ENCODE peak calls at places on chromosomes 2 and 18, in seven cellular contexts. X, O, N, J, U, R and Z are unnamed samples. For H3K36me3, the result is how much of the 10 kb centered on the place peaks cover.

GRCh38 chr2:47198985-47199451 is 43.9 kb upstream of the STPG4 start:
- DNase-seq in J (no peak), X (no peak), N (peak), R (no peak), O (no peak), U (no peak), Z (no peak)

GRCh38 chr2:166784296-166784946 is 103.9 kb upstream of the XIRP2 start:
- DNase-seq in X (no peak), U (no peak), O (no peak), R (no peak), J (no peak), N (no peak), Z (no peak)

GRCh38 chr18:69819460-69819859 is 128.2 kb downstream of the CD226 start:
- DNase-seq in O (no peak), J (no peak), R (no peak), U (no peak), N (no peak), X (no peak), Z (no peak)

GRCh38 chr2:143261986-143262784 is 133.0 kb downstream of the ARHGAP15 start:
- DNase-seq in J (no peak), U (no peak), R (no peak), X (no peak), N (no peak), O (peak), Z (peak)

GRCh38 chr2:229231469-229231868 is 39.6 kb downstream of the PID1 start:
- DNase-seq in X (no peak), O (no peak), J (no peak), R (no peak), N (no peak), U (no peak), Z (no peak)

GRCh38 chr2:179352181-179352580 is 87.5 kb upstream of the SESTD1 start:
- DNase-seq in J (no peak), X (no peak), R (no peak), U (no peak), O (no peak), N (no peak), Z (no peak)

GRCh38 chr18:323253-323622 is 55.4 kb upstream of the THOC1 start:
- DNase-seq in J (no peak), U (no peak), O (no peak), X (no peak), R (no peak), N (no peak), Z (no peak)

GRCh38 chr2:169828141-169828811 is 1.0 kb downstream of the UBR3 start:
- DNase-seq in R (no peak), U (peak), X (no peak), J (peak), N (peak), O (peak), Z (no peak)

GRCh38 chr2:54603357-54603756 is 120.1 kb upstream of the EML6 start:
- DNase-seq in N (no peak), J (no peak), R (no peak), O (no peak), U (no peak), X (no peak), Z (no peak)

GRCh38 chr2:75587954-75588587 is 27.3 kb upstream of the EVA1A start:
- DNase-seq in R (no peak), N (no peak), O (no peak), J (no peak), X (no peak), U (no peak), Z (no peak)

GRCh38 chr2:238523158-238524110 is 96.7 kb downstream of the ASB1 start:
- DNase-seq in J (peak), R (no peak), U (peak), X (peak), N (peak), O (no peak), Z (no peak)

GRCh38 chr2:163737563-163737962 is 1.8 kb upstream of the FIGN start:
- DNase-seq in N (no peak), R (no peak), O (no peak), J (no peak), U (no peak), X (no peak), Z (no peak)

GRCh38 chr2:236318401-236318800 is 54.2 kb upstream of the ASB18 start:
- DNase-seq in U (no peak), X (no peak), R (no peak), N (no peak), O (no peak), J (no peak), Z (no peak)

GRCh38 chr2:218570850-218571249 is 2.2 kb downstream of the CNOT9 start:
- DNase-seq in U (no peak), J (no peak), R (no peak), O (no peak), N (peak), X (no peak), Z (no peak)
- H3K4me3 ChIP-seq in U (peak), J (no peak), R (no peak), O (no peak), N (peak), X (no peak), Z (no peak)

GRCh38 chr2:72886505-72887031 is 640 bp upstream of the SPR start:
- DNase-seq in U (no peak), O (no peak), X (no peak), J (no peak), N (no peak), R (no peak), Z (no peak)
- H3K36me3 ChIP-seq in U (under half), O (under half), X (under half), J (under half), N (under half), R (under half), Z (under half)

DNA sequence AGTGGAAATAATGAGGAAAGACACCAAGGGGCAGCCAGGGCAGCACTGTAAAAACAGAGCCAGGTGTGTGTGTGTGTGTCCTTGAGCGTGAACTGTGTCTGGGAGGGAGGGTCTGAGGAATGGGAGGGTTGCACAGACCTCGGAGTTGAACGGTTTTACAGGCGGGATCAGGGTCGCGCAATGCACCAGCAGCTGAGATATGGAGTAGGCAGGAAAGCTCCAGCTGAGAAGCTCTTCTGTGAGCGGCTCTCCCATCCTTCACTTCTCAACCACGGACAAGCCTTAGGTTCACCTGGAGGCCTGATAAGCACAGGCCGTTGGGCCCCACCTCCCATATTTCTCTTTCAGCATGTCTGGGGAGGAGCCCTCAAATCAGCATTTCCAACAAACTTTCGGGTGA is 12.1 kb downstream of the SERTAD2 start:
- DNase-seq in U (no peak), N (no peak), O (no peak), R (no peak), J (no peak), X (no peak), Z (no peak)
- H3K27ac ChIP-seq in U (no peak), N (peak), O (no peak), R (no peak), J (no peak), X (no peak), Z (no peak)

GRCh38 chr2:119681868-119682220 is 2.8 kb downstream of the TMEM177 start:
- DNase-seq in R (no peak), N (no peak), J (no peak), U (no peak), O (no peak), X (no peak), Z (no peak)

GRCh38 chr2:119683074-119683716 is 4.2 kb downstream of the TMEM177 start:
- DNase-seq in X (no peak), O (no peak), U (no peak), R (no peak), J (no peak), N (no peak), Z (peak)

GRCh38 chr2:119682578-119682977 is 3.6 kb downstream of the TMEM177 start:
- DNase-seq in R (no peak), J (no peak), U (no peak), O (no peak), N (no peak), X (no peak), Z (peak)

GRCh38 chr2:119683717-119684443 is 4.9 kb downstream of the TMEM177 start:
- DNase-seq in X (no peak), J (no peak), N (peak), O (no peak), R (no peak), U (peak), Z (peak)

DNA sequence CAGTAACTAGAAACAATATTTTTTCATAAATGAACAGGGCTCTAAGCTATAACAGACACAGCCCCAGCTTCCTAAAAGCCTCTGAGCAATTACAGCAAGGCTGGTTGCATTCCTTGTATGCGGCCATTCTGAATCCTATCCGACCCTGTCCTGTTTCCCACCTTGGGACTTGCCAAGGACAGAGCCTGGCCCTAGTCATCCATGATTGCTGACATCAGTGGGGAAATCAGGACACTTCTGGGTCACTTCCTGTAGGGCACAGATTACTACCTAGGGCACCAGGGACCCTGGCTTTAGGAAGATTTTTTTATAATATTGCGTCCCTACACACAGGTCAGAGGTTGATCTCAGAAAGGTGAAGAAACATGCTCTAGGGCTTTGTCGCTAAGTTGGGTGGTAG is 5.6 kb downstream of the TMEM177 start:
- DNase-seq in X (no peak), O (no peak), R (no peak), N (no peak), J (no peak), U (no peak), Z (no peak)
- H3K4me3 ChIP-seq in X (no peak), O (no peak), R (no peak), N (no peak), J (no peak), U (no peak), Z (no peak)

DNA sequence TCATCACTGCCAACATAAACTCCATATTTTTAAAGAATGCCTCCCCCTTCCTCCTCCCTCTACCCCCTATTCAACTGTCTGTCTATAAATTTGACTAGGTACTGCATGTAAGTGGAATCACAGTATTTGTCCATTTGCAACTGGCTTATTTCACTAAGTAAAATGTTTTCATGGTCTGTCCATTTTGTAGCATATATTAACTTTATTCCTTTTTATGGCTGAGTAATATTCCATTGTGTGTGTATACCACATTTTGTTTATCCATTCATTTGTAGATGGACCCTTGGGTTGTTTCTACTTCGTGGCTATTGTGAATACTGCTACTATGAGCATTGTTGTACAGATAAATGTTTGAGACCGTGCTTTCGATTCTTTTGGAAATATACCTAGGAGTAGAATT is 10.7 kb downstream of the SEH1L start:
- DNase-seq in X (no peak), R (no peak), J (no peak), N (no peak), O (no peak), U (no peak), Z (no peak)
- H3K36me3 ChIP-seq in X (under half), R (under half), J (under half), N (under half), O (under half), U (half or more), Z (half or more)

GRCh38 chr2:24513266-24513665 is 22.2 kb downstream of the NCOA1 start:
- DNase-seq in X (no peak), J (no peak), O (no peak), U (no peak), R (no peak), N (no peak), Z (no peak)
- H3K27ac ChIP-seq in X (no peak), J (no peak), O (no peak), U (no peak), R (no peak), N (no peak), Z (no peak)

GRCh38 chr2:205688417-205689200 is 6.3 kb downstream of the NRP2 start:
- DNase-seq in N (no peak), X (no peak), O (no peak), J (no peak), R (no peak), U (no peak), Z (no peak)
- H3K4me3 ChIP-seq in N (no peak), X (no peak), O (no peak), J (no peak), R (no peak), U (no peak), Z (no peak)

GRCh38 chr2:147662221-147662620 is 182.6 kb upstream of the ACVR2A start:
- DNase-seq in O (no peak), X (no peak), U (no peak), N (no peak), R (no peak), J (no peak), Z (no peak)

GRCh38 chr2:147663964-147664363 is 180.9 kb upstream of the ACVR2A start:
- DNase-seq in J (no peak), U (no peak), R (no peak), O (no peak), N (no peak), X (no peak), Z (no peak)

GRCh38 chr2:147663153-147663961 is 181.5 kb upstream of the ACVR2A start:
- DNase-seq in N (peak), R (no peak), U (no peak), O (no peak), J (no peak), X (no peak), Z (no peak)

GRCh38 chr2:147660680-147661079 is 184.1 kb upstream of the ACVR2A start:
- DNase-seq in U (no peak), R (no peak), J (no peak), O (no peak), N (no peak), X (no peak), Z (no peak)

GRCh38 chr2:147665035-147665434 is 179.8 kb upstream of the ACVR2A start:
- DNase-seq in X (no peak), O (no peak), J (no peak), U (no peak), R (no peak), N (no peak), Z (no peak)
- H3K36me3 ChIP-seq in X (under half), O (under half), J (under half), U (under half), R (under half), N (under half), Z (under half)